ENCODE peak calls at places on chromosomes 5 and 9, in eight cellular contexts. C is cardiac muscle cell, D is heart left ventricle, T is small intestine, J is psoas muscle, X is left lung, H is tibial nerve, K is choroid plexus epithelial cell. B is an unnamed sample.
A peak's percentile ranks its signal among the peaks of the same experiment; 100 is the strongest.

GRCh38 chr5:81265101-81265500 is 32.0 kb downstream of the CKMT2 start:
- DNase-seq in C (no peak), D (no peak), H (no peak), X (no peak), K (peak; percentile 39), T (no peak), J (no peak), B (no peak)

GRCh38 chr9:78971505-78971904 is 600.3 kb upstream of the TLE4 start:
- DNase-seq in J (no peak), H (no peak), K (no peak), T (no peak), C (no peak), D (no peak), X (no peak), B (no peak)

GRCh38 chr5:66223637-66224036 is 79.5 kb downstream of the SREK1 start:
- DNase-seq in X (no peak), T (no peak), H (peak; percentile 33), C (peak; percentile 45), J (no peak), K (peak; percentile 39), D (no peak), B (no peak)

GRCh38 chr5:149485655-149486615 is 65.3 kb downstream of the CSNK1A1 start:
- DNase-seq in X (peak; percentile 81), K (peak; percentile 98), J (peak; percentile 74), T (peak; percentile 96), D (no peak), H (peak; percentile 55), C (peak; percentile 98), B (peak; percentile 58)

GRCh38 chr9:131868766-131869165 is 128.9 kb upstream of the RAPGEF1 start:
- DNase-seq in C (peak; percentile 46), X (peak; percentile 38), T (no peak), K (no peak), J (no peak), D (no peak), H (no peak), B (no peak)

GRCh38 chr5:154418344-154418820 is 27.4 kb upstream of the SAP30L start:
- DNase-seq in T (no peak), K (no peak), D (no peak), J (no peak), H (no peak), X (no peak), C (no peak), B (no peak)

GRCh38 chr9:137027369-137028012 is 546 bp downstream of the ABCA2 start:
- DNase-seq in J (no peak), D (no peak), T (no peak), C (no peak), X (no peak), K (no peak), H (no peak), B (peak; percentile 71)

GRCh38 chr9:111610149-111610548 is 10.7 kb upstream of the PTGR1 start:
- DNase-seq in D (no peak), H (no peak), K (no peak), C (no peak), J (no peak), T (no peak), X (no peak), B (no peak)

GRCh38 chr5:36692791-36693763 is 86.7 kb downstream of the SLC1A3 start:
- DNase-seq in H (peak; percentile 69), X (peak; percentile 83), K (peak; percentile 82), C (peak; percentile 87), D (peak; percentile 89), T (peak; percentile 46), J (peak; percentile 78), B (peak; percentile 80)

GRCh38 chr9:122056484-122056883 is 36.6 kb downstream of the TTLL11 start:
- DNase-seq in C (no peak), D (no peak), K (peak; percentile 18), J (no peak), X (no peak), H (no peak), T (no peak), B (no peak)

GRCh38 chr9:90444609-90445008 is 198.0 kb downstream of the DIRAS2 start:
- DNase-seq in X (no peak), D (no peak), T (no peak), C (no peak), H (no peak), J (no peak), K (no peak), B (no peak)

GRCh38 chr9:131804826-131805225 is 65.0 kb upstream of the RAPGEF1 start:
- DNase-seq in C (no peak), J (no peak), T (no peak), D (no peak), H (no peak), X (no peak), K (no peak), B (no peak)

GRCh38 chr9:111300140-111300735 is 29.8 kb downstream of the OR2K2 start:
- DNase-seq in X (no peak), D (no peak), H (no peak), K (no peak), C (no peak), T (no peak), J (no peak), B (no peak)

GRCh38 chr9:88722753-88723152 is 187.8 kb downstream of the NXNL2 start:
- DNase-seq in T (no peak), H (no peak), K (peak; percentile 55), D (no peak), X (no peak), C (peak; percentile 39), J (no peak), B (no peak)

GRCh38 chr5:68519135-68519534 is 303.6 kb downstream of the PIK3R1 start:
- DNase-seq in T (no peak), C (no peak), D (no peak), J (no peak), H (no peak), K (no peak), X (no peak), B (no peak)

GRCh38 chr9:14779566-14780022 is 57.1 kb upstream of the CER1 start:
- DNase-seq in D (no peak), J (peak; percentile 70), K (peak; percentile 33), H (no peak), T (no peak), C (peak; percentile 32), X (no peak), B (no peak)

GRCh38 chr9:14780251-14780650 is 57.7 kb upstream of the CER1 start:
- DNase-seq in D (no peak), J (peak; percentile 44), C (no peak), K (no peak), T (no peak), H (no peak), X (no peak), B (no peak)

GRCh38 chr9:14782652-14783051 is 60.1 kb upstream of the CER1 start:
- DNase-seq in D (no peak), H (no peak), K (no peak), T (no peak), J (no peak), X (no peak), C (no peak), B (no peak)

GRCh38 chr9:14775917-14776316 is 53.4 kb upstream of the CER1 start:
- DNase-seq in C (no peak), H (no peak), K (no peak), X (no peak), T (no peak), D (no peak), J (no peak), B (no peak)

DNA sequence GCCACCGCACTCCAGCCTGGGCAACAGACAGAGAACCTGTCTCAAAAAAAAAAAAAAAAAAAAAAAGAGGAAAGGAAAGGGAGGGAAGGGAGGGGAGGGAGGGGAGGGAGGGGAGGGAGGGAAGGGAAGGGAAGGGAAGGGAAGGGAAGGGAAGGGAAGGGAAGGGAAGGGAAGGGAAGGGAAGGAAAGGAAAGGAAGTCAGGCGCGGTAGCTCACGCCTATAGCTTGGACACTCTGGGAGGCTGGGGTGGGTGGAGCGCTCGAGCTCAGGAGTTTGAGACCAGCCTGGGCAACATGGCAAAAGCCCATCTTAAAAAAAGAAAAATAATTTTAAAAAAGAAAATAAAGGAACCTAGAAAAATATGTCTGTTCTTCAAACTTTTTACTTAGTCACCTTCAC is 56.0 kb upstream of the CER1 start:
- DNase-seq in X (no peak), D (no peak), H (no peak), J (no peak), C (no peak), K (no peak), T (no peak), B (no peak)
- H3K4me3 ChIP-seq in X (no peak overlapping the region), D (no peak overlapping the region), H (no peak overlapping the region), J (no peak overlapping the region), C (no peak overlapping the region), K (no peak overlapping the region), T (no peak overlapping the region), B (no peak overlapping the region)

DNA sequence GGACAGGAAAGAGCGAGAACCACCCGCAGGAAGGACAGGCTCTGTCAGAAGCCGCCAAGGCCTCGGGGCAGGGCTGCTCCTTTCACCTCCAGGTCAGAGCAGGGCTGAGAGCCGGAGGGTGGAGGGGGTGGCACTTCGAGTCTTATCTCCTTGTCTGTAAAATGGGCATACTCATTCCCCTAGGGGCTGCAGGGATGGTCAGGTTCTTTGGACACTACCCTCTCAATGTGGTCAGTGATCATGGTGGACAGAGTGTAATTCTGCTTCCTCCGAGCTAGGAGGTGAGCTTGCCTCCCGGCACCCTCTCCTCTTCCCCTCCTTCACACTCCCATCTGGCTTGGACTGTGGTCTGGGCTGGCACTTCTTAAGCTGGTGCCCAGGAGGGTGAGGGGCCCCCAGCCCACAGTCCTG is 39.6 kb downstream of the RGS3 start:
- DNase-seq in X (no peak), J (no peak), K (no peak), T (no peak), H (no peak), D (no peak), C (no peak), B (no peak)
- H3K4me3 ChIP-seq in X (no peak overlapping the region), J (peak overlapping the region; percentile 58), K (no peak overlapping the region), T (no peak overlapping the region), H (no peak overlapping the region), D (peak overlapping the region; percentile 58), C (no peak overlapping the region), B (peak overlapping the region; percentile 24)

GRCh38 chr5:108925073-108925472 is 177.4 kb downstream of the FER start:
- DNase-seq in J (no peak), K (no peak), H (no peak), C (no peak), T (no peak), X (no peak), D (no peak), B (no peak)
- H3K4me3 ChIP-seq in J (no peak overlapping the region), K (no peak overlapping the region), H (no peak overlapping the region), C (no peak overlapping the region), T (no peak overlapping the region), X (no peak overlapping the region), D (no peak overlapping the region), B (no peak overlapping the region)

GRCh38 chr9:7209051-7209450 is 451.3 kb downstream of the KDM4C start:
- DNase-seq in T (no peak), J (no peak), H (no peak), C (no peak), K (peak; percentile 4), D (no peak), X (no peak), B (no peak)

GRCh38 chr9:7206221-7206758 is 448.5 kb downstream of the KDM4C start:
- DNase-seq in C (no peak), H (no peak), D (no peak), X (no peak), J (no peak), K (no peak), T (no peak), B (no peak)

GRCh38 chr9:7209990-7210389 is 452.2 kb downstream of the KDM4C start:
- DNase-seq in H (no peak), J (no peak), K (no peak), C (no peak), D (no peak), X (no peak), T (no peak), B (no peak)

GRCh38 chr9:7210854-7211637 is 453.3 kb downstream of the KDM4C start:
- DNase-seq in H (no peak), J (no peak), T (no peak), C (no peak), X (no peak), D (no peak), K (no peak), B (no peak)

GRCh38 chr9:7205806-7206205 is 448.0 kb downstream of the KDM4C start:
- DNase-seq in H (no peak), X (no peak), C (no peak), K (no peak), J (no peak), T (no peak), D (no peak), B (no peak)
- H3K4me3 ChIP-seq in H (no peak overlapping the region), X (no peak overlapping the region), C (no peak overlapping the region), K (no peak overlapping the region), J (no peak overlapping the region), T (no peak overlapping the region), D (no peak overlapping the region), B (no peak overlapping the region)

B was measured in right lobe of liver.